ENCODE peak calls at places on chromosomes 12 and 14, in seven cellular contexts. One of them, this sample, is unnamed.

GRCh38 chr12:26120561-26121274 is 4.1 kb downstream of the BHLHE41 start:
- DNase-seq in heart right ventricle: no peak
- DNase-seq in non-pigmented ciliary epithelial cell: no peak
- DNase-seq in kidney glomerular epithelial cell: peak; percentile 27
- DNase-seq in DMS79: no peak
- DNase-seq in NCI-H774: no peak
- DNase-seq in LoVo: no peak
- DNase-seq in this sample: no peak

GRCh38 chr12:18868673-18869072 is 130.8 kb downstream of the CAPZA3 start:
- DNase-seq in kidney glomerular epithelial cell: no peak
- DNase-seq in DMS79: no peak
- DNase-seq in heart right ventricle: no peak
- DNase-seq in NCI-H774: no peak
- DNase-seq in LoVo: no peak
- DNase-seq in non-pigmented ciliary epithelial cell: no peak
- DNase-seq in this sample: no peak

GRCh38 chr12:91422107-91422506 is 239.5 kb upstream of the DCN start:
- DNase-seq in kidney glomerular epithelial cell: no peak
- DNase-seq in NCI-H774: no peak
- DNase-seq in LoVo: peak; percentile 15
- DNase-seq in heart right ventricle: no peak
- DNase-seq in DMS79: no peak
- DNase-seq in non-pigmented ciliary epithelial cell: no peak
- DNase-seq in this sample: no peak

GRCh38 chr14:37122288-37122687 is 50.1 kb downstream of the SLC25A21 start:
- DNase-seq in DMS79: no peak
- DNase-seq in LoVo: no peak
- DNase-seq in non-pigmented ciliary epithelial cell: peak; percentile 38
- DNase-seq in NCI-H774: no peak
- DNase-seq in heart right ventricle: no peak
- DNase-seq in kidney glomerular epithelial cell: peak; percentile 77
- DNase-seq in this sample: no peak

GRCh38 chr14:77003960-77004710 is 24.4 kb downstream of the IRF2BPL start:
- DNase-seq in NCI-H774: no peak
- DNase-seq in non-pigmented ciliary epithelial cell: no peak
- DNase-seq in kidney glomerular epithelial cell: no peak
- DNase-seq in LoVo: no peak
- DNase-seq in heart right ventricle: no peak
- DNase-seq in DMS79: no peak
- DNase-seq in this sample: no peak

GRCh38 chr12:56878010-56878339 is 56.2 kb downstream of the SDR9C7 start:
- DNase-seq in LoVo: no peak
- DNase-seq in DMS79: no peak
- DNase-seq in kidney glomerular epithelial cell: peak; percentile 18
- DNase-seq in non-pigmented ciliary epithelial cell: no peak
- DNase-seq in NCI-H774: no peak
- DNase-seq in heart right ventricle: no peak
- DNase-seq in this sample: no peak

GRCh38 chr14:54329082-54329695 is 67.6 kb upstream of the CDKN3 start:
- DNase-seq in DMS79: no peak
- DNase-seq in non-pigmented ciliary epithelial cell: peak; percentile 31
- DNase-seq in NCI-H774: peak; percentile 7
- DNase-seq in LoVo: peak; percentile 78
- DNase-seq in heart right ventricle: peak; percentile 47
- DNase-seq in kidney glomerular epithelial cell: peak; percentile 45
- DNase-seq in this sample: peak; percentile 53

GRCh38 chr14:87805315-87805723 is 187.7 kb downstream of the GALC start:
- DNase-seq in NCI-H774: no peak
- DNase-seq in non-pigmented ciliary epithelial cell: no peak
- DNase-seq in LoVo: peak; percentile 4
- DNase-seq in kidney glomerular epithelial cell: peak; percentile 69
- DNase-seq in DMS79: no peak
- DNase-seq in heart right ventricle: peak; percentile 29
- DNase-seq in this sample: peak; percentile 56

GRCh38 chr14:55889124-55889523 is 229.1 kb upstream of the PELI2 start:
- DNase-seq in DMS79: peak; percentile 90
- DNase-seq in heart right ventricle: no peak
- DNase-seq in kidney glomerular epithelial cell: no peak
- DNase-seq in LoVo: peak; percentile 11
- DNase-seq in NCI-H774: peak; percentile 74
- DNase-seq in non-pigmented ciliary epithelial cell: no peak
- DNase-seq in this sample: no peak

GRCh38 chr12:53999596-54000104 is 311 bp upstream of the HOXC9 start:
- DNase-seq in NCI-H774: no peak
- DNase-seq in DMS79: peak; percentile 20
- DNase-seq in kidney glomerular epithelial cell: peak; percentile 61
- DNase-seq in non-pigmented ciliary epithelial cell: no peak
- DNase-seq in heart right ventricle: no peak
- DNase-seq in LoVo: no peak
- DNase-seq in this sample: peak; percentile 80

GRCh38 chr12:19030180-19030579 is 99.4 kb upstream of the PLEKHA5 start:
- DNase-seq in NCI-H774: no peak
- DNase-seq in DMS79: no peak
- DNase-seq in non-pigmented ciliary epithelial cell: no peak
- DNase-seq in kidney glomerular epithelial cell: no peak
- DNase-seq in heart right ventricle: no peak
- DNase-seq in LoVo: no peak
- DNase-seq in this sample: no peak

GRCh38 chr14:77063581-77064289 is 34.3 kb upstream of the CIPC start:
- DNase-seq in LoVo: no peak
- DNase-seq in heart right ventricle: no peak
- DNase-seq in DMS79: no peak
- DNase-seq in kidney glomerular epithelial cell: no peak
- DNase-seq in non-pigmented ciliary epithelial cell: no peak
- DNase-seq in NCI-H774: no peak
- DNase-seq in this sample: no peak

GRCh38 chr12:116196226-116196625 is 81.3 kb downstream of the MED13L start:
- DNase-seq in LoVo: no peak
- DNase-seq in heart right ventricle: no peak
- DNase-seq in non-pigmented ciliary epithelial cell: no peak
- DNase-seq in DMS79: no peak
- DNase-seq in kidney glomerular epithelial cell: no peak
- DNase-seq in NCI-H774: no peak
- DNase-seq in this sample: no peak

GRCh38 chr12:62865860-62866407 is 69.0 kb downstream of the PPM1H start:
- DNase-seq in DMS79: no peak
- DNase-seq in heart right ventricle: no peak
- DNase-seq in LoVo: peak; percentile 46
- DNase-seq in non-pigmented ciliary epithelial cell: no peak
- DNase-seq in kidney glomerular epithelial cell: no peak
- DNase-seq in NCI-H774: no peak
- DNase-seq in this sample: no peak

GRCh38 chr12:114762490-114763110 is 78.6 kb upstream of the TBX3 start:
- DNase-seq in LoVo: no peak
- DNase-seq in non-pigmented ciliary epithelial cell: no peak
- DNase-seq in kidney glomerular epithelial cell: no peak
- DNase-seq in heart right ventricle: peak; percentile 18
- DNase-seq in DMS79: no peak
- DNase-seq in NCI-H774: no peak
- DNase-seq in this sample: no peak

GRCh38 chr12:3684449-3685051 is 68.4 kb downstream of the CRACR2A start:
- DNase-seq in kidney glomerular epithelial cell: no peak
- DNase-seq in DMS79: no peak
- DNase-seq in heart right ventricle: peak; percentile 64
- DNase-seq in NCI-H774: no peak
- DNase-seq in non-pigmented ciliary epithelial cell: no peak
- DNase-seq in LoVo: no peak
- DNase-seq in this sample: peak; percentile 77

GRCh38 chr14:28088125-28088524 is 678.5 kb upstream of the FOXG1 start:
- DNase-seq in kidney glomerular epithelial cell: no peak
- DNase-seq in NCI-H774: no peak
- DNase-seq in DMS79: no peak
- DNase-seq in heart right ventricle: no peak
- DNase-seq in LoVo: no peak
- DNase-seq in non-pigmented ciliary epithelial cell: no peak
- DNase-seq in this sample: no peak

GRCh38 chr12:646303-647038 is 16.8 kb downstream of the NINJ2 start:
- DNase-seq in NCI-H774: no peak
- DNase-seq in non-pigmented ciliary epithelial cell: no peak
- DNase-seq in kidney glomerular epithelial cell: no peak
- DNase-seq in heart right ventricle: peak; percentile 88
- DNase-seq in LoVo: no peak
- DNase-seq in DMS79: no peak
- DNase-seq in this sample: peak; percentile 83

GRCh38 chr14:22452330-22452729 is 136.7 kb downstream of the DAD1 start:
- DNase-seq in NCI-H774: no peak
- DNase-seq in kidney glomerular epithelial cell: no peak
- DNase-seq in DMS79: no peak
- DNase-seq in non-pigmented ciliary epithelial cell: no peak
- DNase-seq in heart right ventricle: no peak
- DNase-seq in LoVo: no peak
- DNase-seq in this sample: no peak

GRCh38 chr12:120276734-120277133 is 11.2 kb upstream of the PXN start:
- DNase-seq in NCI-H774: no peak
- DNase-seq in DMS79: no peak
- DNase-seq in LoVo: no peak
- DNase-seq in kidney glomerular epithelial cell: no peak
- DNase-seq in non-pigmented ciliary epithelial cell: no peak
- DNase-seq in heart right ventricle: no peak
- DNase-seq in this sample: no peak

GRCh38 chr14:97446087-97446486 is 648.9 kb downstream of the VRK1 start:
- DNase-seq in DMS79: no peak
- DNase-seq in NCI-H774: no peak
- DNase-seq in heart right ventricle: no peak
- DNase-seq in LoVo: no peak
- DNase-seq in non-pigmented ciliary epithelial cell: no peak
- DNase-seq in kidney glomerular epithelial cell: no peak
- DNase-seq in this sample: no peak

GRCh38 chr12:175250-175649 is 38.7 kb downstream of the SLC6A12 start:
- DNase-seq in LoVo: no peak
- DNase-seq in heart right ventricle: peak; percentile 57
- DNase-seq in kidney glomerular epithelial cell: no peak
- DNase-seq in non-pigmented ciliary epithelial cell: no peak
- DNase-seq in NCI-H774: no peak
- DNase-seq in DMS79: peak; percentile 39
- DNase-seq in this sample: peak; percentile 81

GRCh38 chr12:54337854-54338650 is 13.1 kb downstream of the COPZ1 start:
- DNase-seq in LoVo: no peak
- DNase-seq in DMS79: peak; percentile 2
- DNase-seq in kidney glomerular epithelial cell: no peak
- DNase-seq in NCI-H774: no peak
- DNase-seq in heart right ventricle: no peak
- DNase-seq in non-pigmented ciliary epithelial cell: no peak
- DNase-seq in this sample: no peak

GRCh38 chr12:180445-180844 is 33.5 kb downstream of the SLC6A12 start:
- DNase-seq in heart right ventricle: peak; percentile 59
- DNase-seq in NCI-H774: no peak
- DNase-seq in kidney glomerular epithelial cell: no peak
- DNase-seq in LoVo: no peak
- DNase-seq in DMS79: no peak
- DNase-seq in non-pigmented ciliary epithelial cell: no peak
- DNase-seq in this sample: no peak

GRCh38 chr14:100979780-100980179 is 76.3 kb upstream of the RTL1 start:
- DNase-seq in NCI-H774: no peak
- DNase-seq in DMS79: no peak
- DNase-seq in heart right ventricle: no peak
- DNase-seq in LoVo: no peak
- DNase-seq in non-pigmented ciliary epithelial cell: no peak
- DNase-seq in kidney glomerular epithelial cell: peak; percentile 16
- DNase-seq in this sample: no peak

GRCh38 chr14:28762290-28762948 is 4.2 kb upstream of the FOXG1 start:
- DNase-seq in heart right ventricle: no peak
- DNase-seq in DMS79: no peak
- DNase-seq in NCI-H774: no peak
- DNase-seq in kidney glomerular epithelial cell: no peak
- DNase-seq in non-pigmented ciliary epithelial cell: no peak
- DNase-seq in LoVo: no peak
- DNase-seq in this sample: no peak

GRCh38 chr14:100783630-100784321 is 42.1 kb upstream of the MEG3 start:
- DNase-seq in NCI-H774: peak; percentile 29
- DNase-seq in heart right ventricle: no peak
- DNase-seq in kidney glomerular epithelial cell: no peak
- DNase-seq in non-pigmented ciliary epithelial cell: no peak
- DNase-seq in DMS79: peak; percentile 92
- DNase-seq in LoVo: no peak
- DNase-seq in this sample: no peak

GRCh38 chr12:93020225-93020997 is 91.3 kb upstream of the EEA1 start:
- DNase-seq in heart right ventricle: no peak
- DNase-seq in DMS79: no peak
- DNase-seq in non-pigmented ciliary epithelial cell: no peak
- DNase-seq in NCI-H774: peak; percentile 39
- DNase-seq in LoVo: peak; percentile 89
- DNase-seq in kidney glomerular epithelial cell: no peak
- DNase-seq in this sample: no peak

GRCh38 chr12:104969328-104969727 is 11.2 kb upstream of the SLC41A2 start:
- DNase-seq in NCI-H774: no peak
- DNase-seq in kidney glomerular epithelial cell: no peak
- DNase-seq in heart right ventricle: no peak
- DNase-seq in DMS79: no peak
- DNase-seq in LoVo: no peak
- DNase-seq in non-pigmented ciliary epithelial cell: no peak
- DNase-seq in this sample: no peak

GRCh38 chr12:100666588-100666987 is 93.1 kb downstream of the GAS2L3 start:
- DNase-seq in LoVo: no peak
- DNase-seq in NCI-H774: no peak
- DNase-seq in heart right ventricle: no peak
- DNase-seq in kidney glomerular epithelial cell: no peak
- DNase-seq in non-pigmented ciliary epithelial cell: no peak
- DNase-seq in DMS79: no peak
- DNase-seq in this sample: no peak

GRCh38 chr12:54988402-54989054 is 4.0 kb upstream of the TESPA1 start:
- DNase-seq in kidney glomerular epithelial cell: no peak
- DNase-seq in LoVo: no peak
- DNase-seq in heart right ventricle: peak; percentile 79
- DNase-seq in NCI-H774: peak; percentile 55
- DNase-seq in non-pigmented ciliary epithelial cell: no peak
- DNase-seq in DMS79: no peak
- DNase-seq in this sample: peak; percentile 90

GRCh38 chr12:110005319-110005973 is 6.2 kb downstream of the ANKRD13A start:
- DNase-seq in DMS79: no peak
- DNase-seq in non-pigmented ciliary epithelial cell: no peak
- DNase-seq in heart right ventricle: no peak
- DNase-seq in LoVo: no peak
- DNase-seq in kidney glomerular epithelial cell: no peak
- DNase-seq in NCI-H774: no peak
- DNase-seq in this sample: no peak

GRCh38 chr12:91687052-91688017 is 458.3 kb downstream of the BTG1 start:
- DNase-seq in heart right ventricle: no peak
- DNase-seq in kidney glomerular epithelial cell: no peak
- DNase-seq in non-pigmented ciliary epithelial cell: no peak
- DNase-seq in NCI-H774: no peak
- DNase-seq in LoVo: peak; percentile 76
- DNase-seq in DMS79: no peak
- DNase-seq in this sample: no peak

GRCh38 chr14:54647378-54647777 is 80.5 kb downstream of the SAMD4A start:
- DNase-seq in kidney glomerular epithelial cell: no peak
- DNase-seq in non-pigmented ciliary epithelial cell: no peak
- DNase-seq in DMS79: no peak
- DNase-seq in LoVo: no peak
- DNase-seq in heart right ventricle: no peak
- DNase-seq in NCI-H774: peak; percentile 16
- DNase-seq in this sample: no peak

This sample was measured in testis.